ENCODE peak calls at places on chromosomes 7 and 10, in six cellular contexts. One of them, this sample, is unnamed.
A peak's percentile ranks its signal among the peaks of the same experiment; 100 is the strongest.

GRCh38 chr7:604884-605531 is 85.4 kb upstream of the PDGFA start:
- DNase-seq in H9: no peak
- DNase-seq in mesendoderm: no peak
- DNase-seq in IMR-90: no peak
- DNase-seq in H1: no peak
- DNase-seq in mesenchymal stem cell: no peak
- DNase-seq in this sample: no peak

GRCh38 chr10:35635576-35635975 is 6.5 kb downstream of the FZD8 start:
- DNase-seq in mesendoderm: peak; percentile 83
- DNase-seq in mesenchymal stem cell: peak; percentile 80
- DNase-seq in IMR-90: peak; percentile 74
- DNase-seq in H9: peak; percentile 52
- DNase-seq in H1: peak; percentile 62
- DNase-seq in this sample: peak; percentile 62

GRCh38 chr10:102153093-102153620 is 968 bp downstream of the NOLC1 start:
- DNase-seq in IMR-90: peak; percentile 9
- DNase-seq in H9: no peak
- DNase-seq in mesenchymal stem cell: peak; percentile 40
- DNase-seq in H1: no peak
- DNase-seq in mesendoderm: peak; percentile 67
- DNase-seq in this sample: no peak

GRCh38 chr10:6532321-6532720 is 47.8 kb downstream of the PRKCQ start:
- DNase-seq in H1: no peak
- DNase-seq in mesendoderm: no peak
- DNase-seq in H9: no peak
- DNase-seq in IMR-90: no peak
- DNase-seq in mesenchymal stem cell: no peak
- DNase-seq in this sample: no peak

GRCh38 chr10:114274616-114275453 is 35.8 kb downstream of the VWA2 start:
- DNase-seq in H9: no peak
- DNase-seq in mesendoderm: no peak
- DNase-seq in H1: no peak
- DNase-seq in IMR-90: no peak
- DNase-seq in mesenchymal stem cell: no peak
- DNase-seq in this sample: no peak

GRCh38 chr10:50506861-50507573 is 116.7 kb downstream of the SGMS1 start:
- DNase-seq in mesendoderm: no peak
- DNase-seq in H9: no peak
- DNase-seq in mesenchymal stem cell: no peak
- DNase-seq in H1: no peak
- DNase-seq in IMR-90: no peak
- DNase-seq in this sample: peak; percentile 12

GRCh38 chr10:10498781-10499180 is 518.9 kb upstream of the CELF2 start:
- DNase-seq in mesendoderm: no peak
- DNase-seq in H1: no peak
- DNase-seq in mesenchymal stem cell: peak; percentile 47
- DNase-seq in H9: no peak
- DNase-seq in IMR-90: peak; percentile 62
- DNase-seq in this sample: no peak

GRCh38 chr7:5429253-5429856 is 5.7 kb upstream of the TNRC18 start:
- DNase-seq in mesenchymal stem cell: peak; percentile 80
- DNase-seq in IMR-90: peak; percentile 47
- DNase-seq in mesendoderm: peak; percentile 87
- DNase-seq in H9: peak; percentile 72
- DNase-seq in H1: peak; percentile 75
- DNase-seq in this sample: no peak

GRCh38 chr7:151807876-151808275 is 69.0 kb downstream of the PRKAG2 start:
- DNase-seq in H9: no peak
- DNase-seq in mesendoderm: no peak
- DNase-seq in IMR-90: no peak
- DNase-seq in mesenchymal stem cell: no peak
- DNase-seq in H1: no peak
- DNase-seq in this sample: no peak

GRCh38 chr10:98262571-98262970 is 5.4 kb downstream of the LOXL4 start:
- DNase-seq in mesenchymal stem cell: no peak
- DNase-seq in H1: no peak
- DNase-seq in H9: peak; percentile 74
- DNase-seq in mesendoderm: peak; percentile 77
- DNase-seq in IMR-90: peak; percentile 36
- DNase-seq in this sample: no peak

GRCh38 chr7:53947670-53948226 is 594.4 kb upstream of the VSTM2A start:
- DNase-seq in IMR-90: no peak
- DNase-seq in mesenchymal stem cell: no peak
- DNase-seq in H9: no peak
- DNase-seq in H1: no peak
- DNase-seq in mesendoderm: no peak
- DNase-seq in this sample: no peak

GRCh38 chr10:114634607-114634974 is 23.5 kb downstream of the ABLIM1 start:
- DNase-seq in H1: no peak
- DNase-seq in IMR-90: peak; percentile 93
- DNase-seq in mesenchymal stem cell: peak; percentile 96
- DNase-seq in H9: no peak
- DNase-seq in mesendoderm: peak; percentile 81
- DNase-seq in this sample: no peak

GRCh38 chr7:121097577-121097976 is 109.1 kb downstream of the CPED1 start:
- DNase-seq in mesenchymal stem cell: no peak
- DNase-seq in IMR-90: no peak
- DNase-seq in mesendoderm: no peak
- DNase-seq in H1: no peak
- DNase-seq in H9: no peak
- DNase-seq in this sample: no peak

GRCh38 chr7:25732771-25733217 is 419.2 kb upstream of the NFE2L3 start:
- DNase-seq in mesendoderm: no peak
- DNase-seq in H9: peak; percentile 92
- DNase-seq in H1: peak; percentile 67
- DNase-seq in mesenchymal stem cell: no peak
- DNase-seq in IMR-90: no peak
- DNase-seq in this sample: no peak

GRCh38 chr7:25727876-25728275 is 424.1 kb upstream of the NFE2L3 start:
- DNase-seq in mesenchymal stem cell: no peak
- DNase-seq in mesendoderm: no peak
- DNase-seq in H9: no peak
- DNase-seq in H1: no peak
- DNase-seq in IMR-90: no peak
- DNase-seq in this sample: no peak

GRCh38 chr7:25735674-25736242 is 416.2 kb upstream of the NFE2L3 start:
- DNase-seq in IMR-90: no peak
- DNase-seq in mesendoderm: no peak
- DNase-seq in H1: no peak
- DNase-seq in mesenchymal stem cell: no peak
- DNase-seq in H9: no peak
- DNase-seq in this sample: no peak

GRCh38 chr7:25731035-25731880 is 420.7 kb upstream of the NFE2L3 start:
- DNase-seq in H9: no peak
- DNase-seq in mesenchymal stem cell: no peak
- DNase-seq in H1: no peak
- DNase-seq in mesendoderm: no peak
- DNase-seq in IMR-90: no peak
- DNase-seq in this sample: no peak

DNA sequence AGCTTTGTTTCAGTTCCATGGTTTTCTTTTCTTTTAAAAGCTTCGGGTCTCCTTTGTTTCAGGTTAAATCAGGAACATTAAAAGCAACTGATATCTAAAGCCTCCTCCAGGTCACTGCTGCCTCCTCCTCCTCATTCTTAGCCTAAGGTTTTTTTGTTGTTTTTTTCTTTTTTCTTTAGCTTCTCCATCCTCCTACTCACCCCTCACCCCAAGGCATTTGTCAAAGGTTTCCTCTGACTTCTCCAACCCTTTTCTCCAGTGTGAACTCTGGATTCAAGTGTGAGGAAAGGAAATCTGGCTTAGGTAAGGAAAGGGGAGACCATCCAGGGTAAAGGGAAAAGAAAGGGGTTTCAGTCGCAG is 420.1 kb upstream of the NFE2L3 start:
- DNase-seq in mesenchymal stem cell: no peak
- DNase-seq in mesendoderm: no peak
- DNase-seq in H1: no peak
- DNase-seq in H9: no peak
- DNase-seq in IMR-90: no peak
- DNase-seq in this sample: no peak
- H3K4ac ChIP-seq in mesenchymal stem cell: no peak overlapping the region
- H3K4ac ChIP-seq in mesendoderm: no peak overlapping the region
- H3K4ac ChIP-seq in H1: no peak overlapping the region
- H3K4ac ChIP-seq in H9: no peak overlapping the region
- H3K4ac ChIP-seq in IMR-90: no peak overlapping the region
- H3K4ac ChIP-seq in this sample: no peak overlapping the region

DNA sequence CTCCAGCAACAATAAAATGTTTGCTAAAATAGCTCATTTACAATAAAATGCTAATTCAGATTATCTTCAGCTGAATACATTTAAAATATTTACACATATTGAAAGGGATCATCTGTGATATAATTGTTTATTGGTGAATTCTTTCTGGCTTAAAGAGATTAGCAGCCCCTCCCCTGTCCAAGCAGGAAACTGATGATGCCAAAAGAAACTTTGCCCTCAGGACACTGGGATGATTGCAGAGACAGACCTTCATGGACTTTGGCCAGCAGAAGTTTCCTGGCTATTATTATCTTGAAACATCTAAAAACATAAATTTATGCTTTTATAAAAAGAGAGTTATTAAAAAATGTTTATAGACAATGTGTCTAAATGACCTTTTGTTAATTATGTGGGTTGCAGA is 764.9 kb upstream of the MBL2 start:
- DNase-seq in IMR-90: no peak
- DNase-seq in H1: no peak
- DNase-seq in H9: no peak
- DNase-seq in mesendoderm: peak; percentile 36
- DNase-seq in mesenchymal stem cell: no peak
- DNase-seq in this sample: no peak
- H2BK120ac ChIP-seq in IMR-90: no peak overlapping the region
- H2BK120ac ChIP-seq in H1: no peak overlapping the region
- H2BK120ac ChIP-seq in H9: no peak overlapping the region
- H2BK120ac ChIP-seq in mesendoderm: no peak overlapping the region
- H2BK120ac ChIP-seq in mesenchymal stem cell: no peak overlapping the region
- H2BK120ac ChIP-seq in this sample: no peak overlapping the region

GRCh38 chr7:17298840-17299476 is 506 bp downstream of the AHR start:
- DNase-seq in IMR-90: peak; percentile 12
- DNase-seq in H9: peak; percentile 43
- DNase-seq in mesenchymal stem cell: peak; percentile 43
- DNase-seq in mesendoderm: peak; percentile 38
- DNase-seq in H1: peak; percentile 78
- DNase-seq in this sample: peak; percentile 20
- H3K4ac ChIP-seq in IMR-90: peak overlapping the region; percentile 76
- H3K4ac ChIP-seq in H9: no peak overlapping the region
- H3K4ac ChIP-seq in mesenchymal stem cell: peak overlapping the region; percentile 100
- H3K4ac ChIP-seq in mesendoderm: no peak overlapping the region
- H3K4ac ChIP-seq in H1: peak overlapping the region; percentile 78
- H3K4ac ChIP-seq in this sample: no peak overlapping the region

GRCh38 chr10:63631971-63632370 is 110.8 kb downstream of the REEP3 start:
- DNase-seq in mesendoderm: no peak
- DNase-seq in IMR-90: no peak
- DNase-seq in mesenchymal stem cell: no peak
- DNase-seq in H1: no peak
- DNase-seq in H9: no peak
- DNase-seq in this sample: no peak

GRCh38 chr10:63630928-63631685 is 109.9 kb downstream of the REEP3 start:
- DNase-seq in mesenchymal stem cell: no peak
- DNase-seq in H1: no peak
- DNase-seq in H9: no peak
- DNase-seq in IMR-90: peak; percentile 90
- DNase-seq in mesendoderm: no peak
- DNase-seq in this sample: no peak

GRCh38 chr10:63628526-63629362 is 107.5 kb downstream of the REEP3 start:
- DNase-seq in mesenchymal stem cell: peak; percentile 65
- DNase-seq in H9: peak; percentile 53
- DNase-seq in mesendoderm: peak; percentile 54
- DNase-seq in H1: no peak
- DNase-seq in IMR-90: no peak
- DNase-seq in this sample: peak; percentile 55

GRCh38 chr10:63629363-63630084 is 108.3 kb downstream of the REEP3 start:
- DNase-seq in mesenchymal stem cell: peak; percentile 97
- DNase-seq in mesendoderm: peak; percentile 99
- DNase-seq in IMR-90: peak; percentile 99
- DNase-seq in H9: peak; percentile 97
- DNase-seq in H1: peak; percentile 90
- DNase-seq in this sample: peak; percentile 88

DNA sequence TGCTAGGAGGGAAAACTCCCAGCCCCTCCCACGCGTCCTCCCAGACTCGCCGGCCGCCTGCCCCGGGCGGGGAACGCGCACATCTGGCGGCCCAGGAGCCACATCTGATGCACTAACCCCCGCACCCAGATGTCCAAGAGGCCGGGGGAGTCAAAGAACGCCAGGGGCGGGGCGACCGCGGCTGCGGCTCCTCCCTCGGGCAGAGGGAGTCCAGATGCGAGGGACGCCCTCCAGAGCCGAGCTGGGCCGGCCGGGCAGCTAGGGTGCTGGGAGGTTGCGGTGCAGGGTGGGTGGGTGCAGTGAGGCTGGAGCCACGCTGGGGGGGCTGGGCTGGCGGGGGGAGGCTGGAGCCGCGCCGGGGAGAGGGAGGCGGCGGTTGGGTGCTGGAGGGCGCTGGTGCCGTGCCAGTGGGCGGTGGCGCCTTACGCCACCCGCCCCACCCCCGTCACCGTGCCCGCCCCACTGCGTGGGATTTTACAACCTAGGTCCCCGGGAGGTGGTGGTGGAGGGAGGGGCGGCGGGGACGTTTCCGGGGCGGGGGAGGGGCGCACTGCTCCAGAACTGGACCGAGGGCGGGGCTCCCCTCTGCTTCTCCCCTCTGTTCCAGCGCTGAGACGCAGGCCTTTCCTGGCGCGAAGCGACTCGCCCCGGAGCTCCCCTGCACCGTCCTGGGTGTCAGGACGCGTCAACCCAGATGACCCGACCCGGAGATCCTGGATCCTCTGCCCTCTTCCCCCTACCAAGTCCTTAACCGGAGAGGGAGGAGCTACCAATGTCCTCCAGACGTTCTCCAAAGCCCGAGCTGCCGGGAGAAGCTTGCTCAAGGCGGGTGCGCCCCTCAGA is 109.1 kb downstream of the REEP3 start:
- DNase-seq in mesendoderm: peak; percentile 96
- DNase-seq in mesenchymal stem cell: peak; percentile 96
- DNase-seq in H1: peak; percentile 84
- DNase-seq in H9: peak; percentile 93
- DNase-seq in IMR-90: peak; percentile 90
- DNase-seq in this sample: peak; percentile 73
- H2BK120ac ChIP-seq in mesendoderm: peak overlapping the region; percentile 75
- H2BK120ac ChIP-seq in mesenchymal stem cell: peak overlapping the region; percentile 94
- H2BK120ac ChIP-seq in H1: no peak overlapping the region
- H2BK120ac ChIP-seq in H9: peak overlapping the region; percentile 97
- H2BK120ac ChIP-seq in IMR-90: peak overlapping the region; percentile 95
- H2BK120ac ChIP-seq in this sample: no peak overlapping the region

GRCh38 chr7:23594879-23595604 is 2.1 kb upstream of the CCDC126 start:
- DNase-seq in IMR-90: no peak
- DNase-seq in H1: no peak
- DNase-seq in mesendoderm: peak; percentile 42
- DNase-seq in mesenchymal stem cell: peak; percentile 24
- DNase-seq in H9: no peak
- DNase-seq in this sample: no peak

GRCh38 chr7:23600251-23600650 is 3.1 kb downstream of the CCDC126 start:
- DNase-seq in mesendoderm: peak; percentile 54
- DNase-seq in IMR-90: no peak
- DNase-seq in mesenchymal stem cell: no peak
- DNase-seq in H9: no peak
- DNase-seq in H1: no peak
- DNase-seq in this sample: no peak

GRCh38 chr7:23598321-23598720 is 1.1 kb downstream of the CCDC126 start:
- DNase-seq in H9: no peak
- DNase-seq in mesenchymal stem cell: no peak
- DNase-seq in IMR-90: no peak
- DNase-seq in mesendoderm: peak; percentile 71
- DNase-seq in H1: no peak
- DNase-seq in this sample: no peak

GRCh38 chr7:23597064-23597907 is at the start of gene CCDC126:
- DNase-seq in mesenchymal stem cell: peak; percentile 94
- DNase-seq in mesendoderm: peak; percentile 97
- DNase-seq in H9: peak; percentile 96
- DNase-seq in H1: peak; percentile 98
- DNase-seq in IMR-90: peak; percentile 87
- DNase-seq in this sample: peak; percentile 90

GRCh38 chr7:23597908-23598224 is 684 bp downstream of the CCDC126 start:
- DNase-seq in mesendoderm: no peak
- DNase-seq in IMR-90: no peak
- DNase-seq in H9: no peak
- DNase-seq in H1: no peak
- DNase-seq in mesenchymal stem cell: no peak
- DNase-seq in this sample: no peak
- H3K4ac ChIP-seq in mesendoderm: no peak overlapping the region
- H3K4ac ChIP-seq in IMR-90: peak overlapping the region; percentile 20
- H3K4ac ChIP-seq in H9: no peak overlapping the region
- H3K4ac ChIP-seq in H1: no peak overlapping the region
- H3K4ac ChIP-seq in mesenchymal stem cell: no peak overlapping the region
- H3K4ac ChIP-seq in this sample: no peak overlapping the region

This sample was measured in neuronal stem cell.